ENCODE peak calls at places on chromosomes 2 and 18, in seven cellular contexts. N is Panc1, O is HCT116, T is GM12878, F is K562, U is GM23338, I is upper lobe of left lung. J is an unnamed sample.

GRCh38 chr2:109719871-109720270 is 74.2 kb upstream of the RGPD5 start:
- ATAC-seq in I (no peak), F (no peak), T (no peak), O (no peak), N (no peak), U (no peak), J (no peak)

GRCh38 chr2:191657977-191658376 is 20.0 kb upstream of the NABP1 start:
- ATAC-seq in O (no peak), I (no peak), T (no peak), N (no peak), F (no peak), U (no peak), J (peak)

GRCh38 chr2:69564604-69565003 is 78.9 kb downstream of the AAK1 start:
- ATAC-seq in I (no peak), U (no peak), F (no peak), T (no peak), N (no peak), O (no peak), J (no peak)

GRCh38 chr2:189143930-189144329 is 35.6 kb downstream of the COL5A2 start:
- ATAC-seq in N (no peak), T (no peak), F (no peak), I (no peak), U (no peak), O (no peak), J (no peak)

GRCh38 chr18:8933714-8934284 is 168.7 kb upstream of the NDUFV2 start:
- ATAC-seq in U (no peak), N (no peak), I (no peak), T (no peak), O (no peak), F (no peak), J (no peak)

GRCh38 chr2:47274780-47275117 is 119.6 kb upstream of the STPG4 start:
- ATAC-seq in N (no peak), O (no peak), I (no peak), T (no peak), F (no peak), U (no peak), J (no peak)

GRCh38 chr2:148936857-148937450 is 61.9 kb downstream of the KIF5C start:
- ATAC-seq in U (peak), F (peak), T (peak), N (no peak), O (peak), I (no peak), J (no peak)

GRCh38 chr2:26776195-26776594 is 9.7 kb upstream of the CENPA start:
- ATAC-seq in N (no peak), T (no peak), F (no peak), U (no peak), O (no peak), I (no peak), J (no peak)

GRCh38 chr2:215828528-215829184 is 184.7 kb downstream of the MREG start:
- ATAC-seq in I (peak), F (peak), U (peak), T (peak), N (peak), O (peak), J (peak)

GRCh38 chr2:60485055-60485454 is 68.4 kb downstream of the BCL11A start:
- ATAC-seq in N (no peak), I (no peak), F (no peak), T (no peak), O (no peak), U (peak), J (no peak)

GRCh38 chr2:201216918-201217317 is 34.0 kb downstream of the CASP10 start:
- ATAC-seq in U (no peak), N (no peak), F (no peak), T (no peak), O (no peak), I (no peak), J (no peak)

GRCh38 chr2:74546004-74546403 is 7.7 kb downstream of the LOXL3 start:
- ATAC-seq in F (no peak), O (no peak), T (peak), U (no peak), I (no peak), N (no peak), J (no peak)

GRCh38 chr2:225120175-225120574 is 77.9 kb upstream of the DOCK10 start:
- ATAC-seq in I (no peak), U (no peak), N (peak), O (no peak), T (no peak), F (no peak), J (no peak)

GRCh38 chr2:204664708-204665121 is 119.4 kb downstream of the PARD3B start:
- ATAC-seq in I (peak), T (no peak), U (peak), N (no peak), F (no peak), O (no peak), J (peak)

GRCh38 chr2:101387151-101387807 is at the start of gene CREG2:
- ATAC-seq in I (peak), U (peak), T (peak), O (peak), F (peak), N (peak), J (peak)
- TF ChIP-seq CTCF in I (peak), U (peak), T (no peak), O (peak), F (peak), N (peak), J (no peak)

GRCh38 chr2:36572054-36572751 is 25.8 kb downstream of the FEZ2 start:
- ATAC-seq in T (no peak), I (no peak), F (peak), N (no peak), O (no peak), U (peak), J (no peak)
- H3K4me3 ChIP-seq in T (no peak), I (no peak), F (no peak), N (no peak), O (no peak), U (no peak), J (no peak)

GRCh38 chr2:567865-568638 is 109.2 kb downstream of the TMEM18 start:
- ATAC-seq in I (no peak), N (peak), F (no peak), U (no peak), T (no peak), O (no peak), J (peak)
- TF ChIP-seq POLR2AphosphoS5 in I (no peak), N (no peak), F (no peak), U (no peak), T (no peak), O (no peak), J (peak)

DNA sequence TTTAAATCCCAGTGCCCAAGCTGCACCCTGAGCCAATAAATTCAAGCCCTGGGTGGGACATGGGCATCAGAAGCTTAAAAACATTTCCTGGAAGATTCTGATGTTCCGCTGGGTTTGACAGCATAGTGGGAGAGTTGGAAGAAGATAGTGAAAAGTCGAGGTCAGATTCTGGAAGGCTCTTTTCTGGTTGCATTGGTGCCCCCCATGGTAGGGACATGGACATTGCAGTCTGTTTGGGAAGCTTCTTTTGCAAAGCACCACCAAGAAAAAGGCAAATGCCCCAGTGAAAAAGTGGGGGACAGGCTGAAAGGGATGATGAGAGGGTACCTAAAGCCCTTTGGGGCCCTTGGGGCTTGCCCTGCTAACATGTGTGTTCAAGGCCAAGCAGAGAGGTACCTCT is 21.0 kb downstream of the MERTK start:
- ATAC-seq in O (peak), T (peak), F (peak), N (no peak), U (peak), I (no peak), J (no peak)
- TF ChIP-seq CTCF in O (peak), T (peak), F (peak), N (no peak), U (peak), I (no peak), J (no peak)

J was measured in gastroesophageal sphincter.